ENCODE peak calls at places on chromosomes 16 and 17, in seven cellular contexts. L is mucosa of descending colon, R is sigmoid colon, P is tibial artery, U is neural progenitor cell, T is HCT116, I is heart right ventricle. K is an unnamed sample. For H3K4me1, the result is how much of the 10 kb centered on the place peaks cover.

GRCh38 chr17:19386276-19386863 is 620 bp downstream of the MFAP4 start:
- DNase-seq in I (no peak), R (peak), L (no peak), P (peak), U (peak), T (no peak), K (no peak)

GRCh38 chr17:57739402-57740224 is 5.5 kb downstream of the CCDC182 start:
- DNase-seq in L (peak), U (peak), T (peak), P (no peak), I (no peak), R (no peak), K (no peak)

GRCh38 chr17:37742114-37742761 is 2.6 kb downstream of the HNF1B start:
- DNase-seq in T (no peak), L (no peak), P (no peak), R (no peak), U (peak), I (no peak), K (peak)

GRCh38 chr17:12958786-12959185 is 59.0 kb downstream of the ELAC2 start:
- DNase-seq in P (no peak), L (no peak), R (no peak), U (no peak), T (no peak), I (no peak), K (no peak)

GRCh38 chr17:80779961-80780380 is 211.7 kb upstream of the CHMP6 start:
- DNase-seq in P (peak), L (no peak), R (peak), U (no peak), T (no peak), I (no peak), K (no peak)

GRCh38 chr16:88451586-88452484 is 1.2 kb upstream of the ZFPM1 start:
- DNase-seq in R (no peak), P (no peak), I (no peak), L (peak), T (peak), U (no peak), K (no peak)

GRCh38 chr17:64006361-64007088 is 8.4 kb downstream of the PRR29 start:
- DNase-seq in U (no peak), T (no peak), L (no peak), R (peak), I (peak), P (peak), K (no peak)

GRCh38 chr17:15651583-15652110 is 32.1 kb upstream of the FBXW10B start:
- DNase-seq in L (peak), U (peak), R (peak), T (peak), P (peak), I (peak), K (peak)

GRCh38 chr16:75497558-75497957 is 2.3 kb upstream of the CHST6 start:
- DNase-seq in L (no peak), P (no peak), U (no peak), T (no peak), I (no peak), R (no peak), K (no peak)

GRCh38 chr17:40953876-40954275 is 12.9 kb downstream of the KRT39 start:
- DNase-seq in R (no peak), U (no peak), I (no peak), L (no peak), T (peak), P (no peak), K (peak)

GRCh38 chr16:9645911-9646310 is 536.3 kb downstream of the GRIN2A start:
- DNase-seq in L (no peak), R (no peak), I (no peak), U (no peak), P (no peak), T (no peak), K (no peak)

DNA sequence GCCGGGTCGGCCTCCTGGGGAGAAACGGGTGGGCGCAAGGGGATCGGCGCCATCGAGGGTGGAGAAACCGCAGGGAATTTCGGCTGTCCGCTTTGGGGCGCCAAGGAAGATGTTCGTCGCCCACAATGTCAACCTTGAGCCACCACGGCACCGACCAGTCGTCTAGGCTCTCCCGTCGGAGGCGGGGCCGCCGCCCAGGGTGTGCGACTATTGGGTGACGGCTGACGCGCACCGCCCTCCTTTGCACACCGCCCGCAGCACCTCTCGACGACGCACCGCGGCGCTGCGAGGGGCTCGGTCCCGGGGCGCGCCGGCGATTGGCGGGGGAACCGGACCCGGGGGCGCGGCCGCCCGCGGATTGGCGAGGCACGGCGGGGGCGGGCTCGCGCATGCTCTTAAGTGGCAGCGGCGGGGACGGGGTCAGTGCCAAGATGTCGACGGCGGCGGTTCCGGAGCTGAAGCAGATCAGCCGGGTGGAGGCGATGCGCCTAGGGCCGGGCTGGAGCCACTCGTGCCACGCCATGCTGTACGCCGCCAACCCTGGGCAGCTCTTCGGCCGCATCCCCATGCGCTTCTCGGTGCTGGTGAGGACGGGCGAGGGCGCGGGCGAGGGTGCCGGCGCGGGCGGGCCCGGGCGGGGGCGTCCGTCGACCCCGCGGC is at the start of gene NUDT16L1:
- DNase-seq in P (peak), T (peak), I (peak), R (peak), U (peak), L (peak), K (peak)
- TF ChIP-seq CTCF in P (peak), T (no peak), I (peak), R (no peak), U (peak), L (peak), K (peak)

GRCh38 chr17:46160169-46160568 is 33.1 kb downstream of the KANSL1 start:
- DNase-seq in T (no peak), U (no peak), R (no peak), P (no peak), L (no peak), I (no peak), K (no peak)

GRCh38 chr17:46163929-46164594 is 29.2 kb downstream of the KANSL1 start:
- DNase-seq in T (no peak), I (no peak), U (no peak), P (no peak), L (no peak), R (no peak), K (no peak)

GRCh38 chr17:46162871-46163270 is 30.4 kb downstream of the KANSL1 start:
- DNase-seq in T (no peak), P (no peak), L (no peak), I (no peak), U (no peak), R (no peak), K (no peak)

GRCh38 chr17:46166692-46167249 is 26.5 kb downstream of the KANSL1 start:
- DNase-seq in U (no peak), I (no peak), L (no peak), R (no peak), P (no peak), T (no peak), K (no peak)

GRCh38 chr17:46163316-46163715 is 29.9 kb downstream of the KANSL1 start:
- DNase-seq in I (no peak), T (no peak), R (no peak), U (no peak), L (no peak), P (no peak), K (no peak)
- H3K4me1 ChIP-seq in I (half or more), T (under half), R (half or more), U (under half), L (under half), P (under half), K (under half)

DNA sequence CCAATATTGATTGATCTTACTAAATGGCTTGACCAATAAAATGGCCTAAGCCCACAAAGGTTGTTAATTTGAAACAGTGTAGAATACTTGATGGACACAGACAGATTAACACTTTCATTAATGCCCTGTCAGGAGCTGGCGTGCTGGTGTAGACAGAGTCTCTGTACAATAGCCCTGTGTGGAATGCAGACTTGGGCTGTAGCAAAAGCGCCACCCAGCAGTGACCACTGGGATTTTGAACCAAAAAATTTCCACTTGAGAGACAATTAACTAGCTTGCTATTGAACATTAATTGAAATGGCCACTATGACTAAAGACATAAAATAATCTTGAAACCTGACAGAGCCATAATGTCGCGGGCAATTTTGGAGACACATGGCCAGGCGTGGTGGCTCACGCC is 19.7 kb upstream of the GUCY2D start:
- DNase-seq in T (no peak), U (peak), R (peak), I (no peak), L (no peak), P (no peak), K (no peak)
- TF ChIP-seq CTCF in T (no peak), U (peak), R (no peak), I (no peak), L (no peak), P (no peak), K (no peak)

GRCh38 chr16:67842509-67843342 is 606 bp downstream of the THAP11 start:
- DNase-seq in L (peak), I (peak), R (peak), P (peak), U (peak), T (no peak), K (peak)

GRCh38 chr16:67844441-67844840 is 2.3 kb upstream of the NUTF2 start:
- DNase-seq in L (no peak), P (no peak), I (no peak), T (no peak), R (no peak), U (peak), K (no peak)

GRCh38 chr16:67841198-67841815 is 813 bp upstream of the THAP11 start:
- DNase-seq in L (no peak), I (no peak), T (no peak), R (no peak), P (no peak), U (no peak), K (no peak)

GRCh38 chr16:67841816-67842508 is at the start of gene THAP11:
- DNase-seq in L (peak), U (peak), R (peak), I (peak), P (peak), T (peak), K (peak)

GRCh38 chr16:67843343-67843765 is 1.2 kb downstream of the THAP11 start:
- DNase-seq in R (peak), L (peak), I (no peak), P (no peak), T (no peak), U (no peak), K (no peak)
- H3K4me1 ChIP-seq in R (under half), L (under half), I (half or more), P (under half), T (under half), U (under half), K (under half)

DNA sequence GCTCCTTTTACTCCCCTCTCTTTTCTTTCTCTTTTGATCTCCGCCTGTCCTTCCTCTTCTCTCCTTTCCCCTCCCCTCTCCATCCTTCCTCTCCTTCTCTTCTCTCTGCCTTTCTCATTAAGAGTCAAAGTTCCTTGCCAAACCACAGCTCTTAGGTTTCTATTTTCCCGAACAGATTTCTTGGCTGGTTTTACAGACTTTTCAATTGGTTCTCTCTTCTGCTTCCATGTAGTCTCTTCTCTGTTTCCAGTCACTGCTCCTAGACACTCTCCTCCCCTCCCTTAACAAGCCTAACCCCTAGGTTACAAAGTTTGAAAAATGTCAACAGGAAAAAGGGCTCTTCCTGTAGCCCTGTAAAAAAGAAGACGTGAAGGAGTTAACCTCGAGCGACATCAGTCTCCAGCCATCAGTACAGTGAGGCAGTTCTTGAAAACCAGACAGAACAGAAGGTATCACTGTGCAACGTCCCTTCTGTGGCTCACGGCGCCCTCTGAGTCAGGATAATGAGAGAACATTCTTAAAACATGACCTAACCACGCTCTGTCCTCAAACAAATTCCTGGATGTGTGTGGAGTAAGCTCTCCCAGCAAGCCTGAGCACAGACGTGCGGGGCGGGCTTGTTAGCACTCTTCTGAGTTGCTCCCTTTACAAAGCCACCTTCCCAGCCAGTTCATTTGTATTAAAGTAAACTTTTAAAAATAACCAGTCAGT is 11.6 kb upstream of the MARCHF10 start:
- DNase-seq in I (peak), U (peak), R (peak), L (peak), T (peak), P (no peak), K (peak)
- TF ChIP-seq CTCF in I (no peak), U (no peak), R (no peak), L (no peak), T (no peak), P (no peak), K (no peak)

GRCh38 chr16:57590654-57591085 is 37.8 kb upstream of the ADGRG1 start:
- DNase-seq in L (no peak), I (no peak), P (peak), T (peak), U (no peak), R (no peak), K (no peak)
- H3K4me1 ChIP-seq in L (under half), I (under half), P (under half), T (under half), U (under half), R (under half), K (under half)